ENCODE peak calls at places on chromosomes 13 and 19, in ten cellular contexts. R, E, H, T, B, K, X, Y, I and L are unnamed samples.

GRCh38 chr19:2461751-2462634 is 5.2 kb upstream of the LMNB2 start:
- DNase-seq in R (no peak), E (no peak), H (peak), T (peak), B (peak), K (peak), X (no peak), Y (peak), I (peak), L (no peak)

GRCh38 chr13:21338651-21339278 is 120.3 kb downstream of the ZDHHC20 start:
- DNase-seq in R (no peak), E (no peak), H (no peak), T (no peak), B (no peak), K (no peak), X (no peak), Y (no peak), I (no peak), L (no peak)

GRCh38 chr13:35279500-35279899 is 197.0 kb downstream of the MAB21L1 start:
- DNase-seq in R (no peak), E (no peak), H (no peak), T (no peak), B (no peak), K (no peak), X (no peak), Y (no peak), I (no peak), L (no peak)

GRCh38 chr13:51262501-51263211 is 40.5 kb downstream of the FAM124A start:
- DNase-seq in R (no peak), E (no peak), H (peak), T (no peak), B (no peak), K (no peak), X (no peak), Y (no peak), I (no peak), L (peak)

GRCh38 chr13:99417151-99417820 is 84.0 kb upstream of the TM9SF2 start:
- DNase-seq in R (no peak), E (no peak), H (no peak), T (no peak), B (no peak), K (no peak), X (no peak), Y (peak), I (no peak), L (peak)

GRCh38 chr19:42409477-42409876 is 17.7 kb downstream of the LIPE start:
- DNase-seq in R (peak), E (no peak), H (no peak), T (no peak), B (peak), K (no peak), X (peak), Y (peak), I (no peak), L (no peak)

GRCh38 chr19:681029-681626 is 4.9 kb downstream of the FSTL3 start:
- DNase-seq in R (no peak), E (peak), H (no peak), T (peak), B (peak), K (peak), X (peak), Y (peak), I (no peak), L (no peak)

GRCh38 chr13:111211789-111212516 is 96.8 kb downstream of the ARHGEF7 start:
- DNase-seq in R (no peak), E (no peak), H (peak), T (no peak), B (no peak), K (no peak), X (no peak), Y (no peak), I (peak), L (no peak)

GRCh38 chr13:113077953-113078894 is 27.4 kb upstream of the F7 start:
- DNase-seq in R (no peak), E (no peak), H (no peak), T (no peak), B (no peak), K (no peak), X (no peak), Y (no peak), I (no peak), L (no peak)

GRCh38 chr13:34290661-34291060 is 472.7 kb downstream of the RFC3 start:
- DNase-seq in R (no peak), E (no peak), H (no peak), T (no peak), B (no peak), K (no peak), X (no peak), Y (no peak), I (no peak), L (no peak)

GRCh38 chr13:102117175-102117830 is 284.5 kb downstream of the FGF14 start:
- DNase-seq in R (no peak), E (no peak), H (no peak), T (no peak), B (no peak), K (no peak), X (no peak), Y (no peak), I (no peak), L (no peak)

GRCh38 chr13:113877149-113877990 is 13.5 kb upstream of the GAS6 start:
- DNase-seq in R (no peak), E (no peak), H (no peak), T (no peak), B (no peak), K (no peak), X (no peak), Y (no peak), I (no peak), L (no peak)

GRCh38 chr19:54606891-54607781 is 13.7 kb downstream of the LILRA1 start:
- DNase-seq in R (no peak), E (no peak), H (no peak), T (no peak), B (no peak), K (no peak), X (no peak), Y (peak), I (no peak), L (no peak)

GRCh38 chr13:80339841-80340642 is 884 bp downstream of the SPRY2 start:
- DNase-seq in R (peak), E (peak), H (peak), T (peak), B (peak), K (peak), X (peak), Y (peak), I (peak), L (peak)

GRCh38 chr19:28847468-28847867 is 365.5 kb downstream of the UQCRFS1 start:
- DNase-seq in R (no peak), E (no peak), H (peak), T (no peak), B (no peak), K (no peak), X (no peak), Y (no peak), I (no peak), L (no peak)

GRCh38 chr19:18814063-18814462 is 17.7 kb upstream of the UPF1 start:
- DNase-seq in R (no peak), E (no peak), H (peak), T (no peak), B (no peak), K (no peak), X (no peak), Y (no peak), I (no peak), L (no peak)
- TF ChIP-seq CTCF in R (no peak), E (no peak), H (no peak), T (no peak), B (no peak), K (no peak), X (no peak), Y (no peak), I (no peak), L (no peak)

GRCh38 chr19:30439271-30439750 is 67.1 kb downstream of the ZNF536 start:
- DNase-seq in R (no peak), E (no peak), H (no peak), T (no peak), B (no peak), K (no peak), X (no peak), Y (no peak), I (no peak), L (no peak)

GRCh38 chr19:30442715-30443114 is 70.5 kb downstream of the ZNF536 start:
- DNase-seq in R (no peak), E (no peak), H (no peak), T (no peak), B (no peak), K (no peak), X (no peak), Y (no peak), I (no peak), L (no peak)

GRCh38 chr19:30441011-30441410 is 68.8 kb downstream of the ZNF536 start:
- DNase-seq in R (no peak), E (no peak), H (no peak), T (no peak), B (no peak), K (no peak), X (no peak), Y (no peak), I (no peak), L (no peak)

GRCh38 chr19:30434797-30435594 is 62.8 kb downstream of the ZNF536 start:
- DNase-seq in R (no peak), E (no peak), H (no peak), T (no peak), B (no peak), K (no peak), X (no peak), Y (no peak), I (no peak), L (no peak)

GRCh38 chr19:30437869-30438268 is 65.7 kb downstream of the ZNF536 start:
- DNase-seq in R (no peak), E (no peak), H (no peak), T (no peak), B (no peak), K (no peak), X (no peak), Y (no peak), I (no peak), L (no peak)
- TF ChIP-seq CTCF in R (peak), E (no peak), H (no peak), T (no peak), B (no peak), K (no peak), X (no peak), Y (no peak), I (no peak), L (no peak)

GRCh38 chr19:29872224-29872731 is 60.5 kb downstream of the CCNE1 start:
- DNase-seq in R (no peak), E (no peak), H (peak), T (peak), B (no peak), K (no peak), X (no peak), Y (no peak), I (peak), L (no peak)
- TF ChIP-seq CTCF in R (peak), E (no peak), H (no peak), T (no peak), B (no peak), K (no peak), X (no peak), Y (no peak), I (no peak), L (no peak)

DNA sequence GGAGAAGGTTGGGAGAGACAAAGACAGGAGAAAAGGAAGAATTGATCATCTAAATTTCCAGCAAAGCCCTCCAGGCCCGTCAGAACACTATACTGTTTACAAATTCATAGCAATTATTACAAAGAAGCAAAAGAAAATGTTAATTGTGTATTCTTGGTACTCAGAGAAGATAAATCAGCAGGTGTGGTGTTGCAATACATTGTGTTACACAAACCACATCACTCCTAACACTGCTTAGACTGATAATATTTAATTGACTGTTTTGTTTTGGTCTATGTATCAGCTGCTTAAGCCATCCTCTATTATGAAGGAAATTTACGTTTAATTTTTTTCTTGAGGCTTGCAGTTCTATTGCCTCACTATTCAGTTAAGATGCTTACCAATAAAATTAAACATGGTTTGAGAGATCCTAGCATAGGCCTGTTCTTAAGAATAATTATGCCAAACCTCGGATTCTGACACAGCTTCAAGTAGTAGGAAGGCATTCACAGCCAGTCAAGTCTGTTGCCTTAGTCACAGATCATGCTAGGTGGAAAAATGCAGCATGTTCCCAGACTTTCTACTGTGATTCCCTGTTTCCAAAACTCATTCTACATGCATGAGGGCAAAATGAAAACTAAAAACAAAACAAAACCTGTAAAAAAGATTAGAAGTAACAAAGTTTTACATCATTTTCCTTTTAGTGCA is 129.2 kb downstream of the TBC1D4 start:
- DNase-seq in R (no peak), E (no peak), H (no peak), T (no peak), B (no peak), K (no peak), X (no peak), Y (no peak), I (peak), L (no peak)
- TF ChIP-seq CTCF in R (no peak), E (no peak), H (no peak), T (no peak), B (no peak), K (no peak), X (no peak), Y (no peak), I (no peak), L (no peak)

GRCh38 chr13:33270906-33271538 is 14.5 kb downstream of the STARD13 start:
- DNase-seq in R (no peak), E (no peak), H (no peak), T (no peak), B (no peak), K (no peak), X (no peak), Y (no peak), I (no peak), L (no peak)
- TF ChIP-seq CTCF in R (no peak), E (no peak), H (no peak), T (no peak), B (no peak), K (no peak), X (no peak), Y (no peak), I (no peak), L (no peak)

GRCh38 chr19:45913874-45914830 is at the start of gene NANOS2:
- DNase-seq in R (no peak), E (no peak), H (peak), T (peak), B (peak), K (no peak), X (no peak), Y (no peak), I (no peak), L (peak)
- TF ChIP-seq CTCF in R (peak), E (no peak), H (peak), T (no peak), B (no peak), K (no peak), X (no peak), Y (no peak), I (no peak), L (no peak)

GRCh38 chr13:44268965-44269364 is 104.7 kb upstream of the SERP2 start:
- DNase-seq in R (no peak), E (no peak), H (no peak), T (no peak), B (no peak), K (no peak), X (no peak), Y (no peak), I (no peak), L (no peak)
- TF ChIP-seq CTCF in R (no peak), E (no peak), H (no peak), T (no peak), B (no peak), K (no peak), X (no peak), Y (no peak), I (no peak), L (no peak)

DNA sequence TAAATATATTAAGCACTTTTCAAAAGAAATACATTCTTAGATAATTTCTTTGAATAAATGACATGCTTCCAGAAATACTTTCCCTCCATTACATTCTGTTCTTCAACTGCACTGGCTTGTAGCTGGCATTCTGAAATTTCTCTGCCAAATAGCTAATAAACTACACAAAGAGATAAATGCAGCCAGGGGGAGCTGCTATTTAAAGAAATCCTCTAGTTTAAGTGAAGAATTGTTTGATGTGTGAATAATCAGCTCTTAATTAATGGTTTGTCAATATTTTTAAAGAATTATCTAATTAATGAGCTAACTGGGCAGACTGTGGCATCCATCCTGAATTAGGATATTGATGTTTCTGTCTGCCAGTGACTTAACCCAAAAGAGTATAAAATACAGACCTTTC is 30.7 kb downstream of the SLC7A1 start:
- DNase-seq in R (no peak), E (no peak), H (no peak), T (no peak), B (no peak), K (no peak), X (no peak), Y (no peak), I (no peak), L (no peak)
- TF ChIP-seq CTCF in R (no peak), E (no peak), H (no peak), T (no peak), B (no peak), K (no peak), X (no peak), Y (no peak), I (no peak), L (no peak)